ENCODE peak calls at places on chromosomes 5 and 9, in eight cellular contexts. D, R, Q, F, Y, X, B and K are unnamed samples.

GRCh38 chr5:141852448-141852847 is 25.8 kb downstream of the PCDH1 start:
- DNase-seq in D (no peak), R (no peak), Q (no peak), F (no peak), Y (no peak), X (no peak), B (no peak), K (no peak)

GRCh38 chr5:73256462-73257260 is 83.7 kb downstream of the TMEM174 start:
- DNase-seq in D (no peak), R (no peak), Q (no peak), F (no peak), Y (no peak), X (no peak), B (no peak), K (peak; percentile 58)

GRCh38 chr5:435961-436640 is 6.9 kb upstream of the EXOC3 start:
- DNase-seq in D (peak; percentile 43), R (no peak), Q (no peak), F (peak; percentile 40), Y (peak; percentile 52), X (no peak), B (no peak), K (no peak)

GRCh38 chr9:104091708-104092107 is 2.4 kb upstream of the SMC2 start:
- DNase-seq in D (no peak), R (no peak), Q (no peak), F (no peak), Y (peak; percentile 1), X (no peak), B (no peak), K (no peak)

GRCh38 chr5:153957205-153957604 is 81.5 kb downstream of the FAM114A2 start:
- DNase-seq in D (no peak), R (no peak), Q (no peak), F (no peak), Y (no peak), X (no peak), B (no peak), K (no peak)

GRCh38 chr5:117094114-117094815 is 519.6 kb upstream of the SEMA6A start:
- DNase-seq in D (no peak), R (no peak), Q (no peak), F (no peak), Y (no peak), X (no peak), B (no peak), K (no peak)

GRCh38 chr9:91164724-91165520 is 196.8 kb downstream of the AUH start:
- DNase-seq in D (peak; percentile 79), R (no peak), Q (no peak), F (peak; percentile 95), Y (no peak), X (peak; percentile 81), B (peak; percentile 75), K (peak; percentile 97)

GRCh38 chr9:134734270-134734669 is 92.7 kb downstream of the COL5A1 start:
- DNase-seq in D (no peak), R (no peak), Q (no peak), F (peak; percentile 55), Y (no peak), X (no peak), B (no peak), K (peak; percentile 45)

GRCh38 chr9:129258124-129258822 is 80.2 kb upstream of the IER5L start:
- DNase-seq in D (peak; percentile 92), R (peak; percentile 83), Q (peak; percentile 97), F (peak; percentile 90), Y (peak; percentile 100), X (peak; percentile 77), B (peak; percentile 92), K (peak; percentile 96)

GRCh38 chr9:137311171-137311970 is 9.3 kb upstream of the NRARP start:
- DNase-seq in D (peak; percentile 64), R (peak; percentile 21), Q (no peak), F (peak; percentile 89), Y (peak; percentile 1), X (peak; percentile 62), B (peak; percentile 75), K (no peak)

GRCh38 chr9:1231998-1232919 is 182.1 kb downstream of the DMRT2 start:
- DNase-seq in D (peak; percentile 67), R (no peak), Q (no peak), F (peak; percentile 62), Y (no peak), X (no peak), B (peak; percentile 79), K (peak; percentile 84)

GRCh38 chr5:178589180-178590140 is 733 bp downstream of the COL23A1 start:
- DNase-seq in D (no peak), R (peak; percentile 49), Q (peak; percentile 72), F (no peak), Y (peak; percentile 82), X (no peak), B (no peak), K (peak; percentile 25)

GRCh38 chr5:69491838-69492390 is 676 bp upstream of the OCLN start:
- DNase-seq in D (no peak), R (no peak), Q (no peak), F (no peak), Y (no peak), X (no peak), B (no peak), K (peak; percentile 35)

GRCh38 chr9:76162751-76163500 is 231.3 kb downstream of the RFK start:
- DNase-seq in D (no peak), R (no peak), Q (no peak), F (no peak), Y (no peak), X (no peak), B (no peak), K (peak; percentile 33)

GRCh38 chr5:140481758-140482157 is 65.7 kb upstream of the EIF4EBP3 start:
- DNase-seq in D (no peak), R (no peak), Q (no peak), F (no peak), Y (no peak), X (no peak), B (no peak), K (peak; percentile 1)

GRCh38 chr9:136729144-136729543 is 13.6 kb downstream of the LCN10 start:
- DNase-seq in D (no peak), R (no peak), Q (no peak), F (no peak), Y (no peak), X (no peak), B (no peak), K (no peak)

GRCh38 chr9:135009051-135009560 is 78.4 kb upstream of the OLFM1 start:
- DNase-seq in D (no peak), R (no peak), Q (no peak), F (no peak), Y (no peak), X (no peak), B (no peak), K (no peak)

GRCh38 chr5:57841671-57842375 is 359.2 kb upstream of the ACTBL2 start:
- DNase-seq in D (no peak), R (no peak), Q (peak; percentile 13), F (no peak), Y (peak; percentile 62), X (peak; percentile 65), B (no peak), K (peak; percentile 90)
- TF ChIP-seq CTCF in D (no peak), R (no peak), Q (no peak), F (no peak), Y (no peak), X (no peak), B (no peak), K (no peak)

GRCh38 chr5:170985486-170985885 is 123.7 kb downstream of the RANBP17 start:
- DNase-seq in D (no peak), R (no peak), Q (no peak), F (no peak), Y (no peak), X (no peak), B (no peak), K (peak; percentile 43)

DNA sequence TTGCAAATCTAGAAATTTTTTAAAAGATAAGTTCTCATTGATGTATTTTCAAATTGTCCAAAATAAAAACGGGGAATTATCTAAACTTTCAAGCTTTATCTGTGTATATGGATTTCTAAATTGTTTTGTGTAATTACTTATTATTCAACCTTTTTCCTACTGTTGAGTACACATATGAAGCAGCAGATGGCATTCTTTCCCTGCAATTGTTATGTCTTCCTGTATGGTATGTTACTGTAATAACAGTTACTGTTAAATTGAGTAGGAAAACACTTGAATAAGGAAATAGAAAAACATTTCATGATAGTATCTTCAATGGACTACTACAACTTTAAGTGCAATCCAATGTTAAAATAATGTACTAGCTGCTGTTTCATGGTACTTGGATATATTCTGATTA is 124.8 kb downstream of the RANBP17 start:
- DNase-seq in D (no peak), R (no peak), Q (no peak), F (no peak), Y (no peak), X (no peak), B (no peak), K (peak; percentile 20)
- TF ChIP-seq CTCF in D (no peak), R (no peak), Q (no peak), F (no peak), Y (peak; percentile 18), X (no peak), B (no peak), K (no peak)

DNA sequence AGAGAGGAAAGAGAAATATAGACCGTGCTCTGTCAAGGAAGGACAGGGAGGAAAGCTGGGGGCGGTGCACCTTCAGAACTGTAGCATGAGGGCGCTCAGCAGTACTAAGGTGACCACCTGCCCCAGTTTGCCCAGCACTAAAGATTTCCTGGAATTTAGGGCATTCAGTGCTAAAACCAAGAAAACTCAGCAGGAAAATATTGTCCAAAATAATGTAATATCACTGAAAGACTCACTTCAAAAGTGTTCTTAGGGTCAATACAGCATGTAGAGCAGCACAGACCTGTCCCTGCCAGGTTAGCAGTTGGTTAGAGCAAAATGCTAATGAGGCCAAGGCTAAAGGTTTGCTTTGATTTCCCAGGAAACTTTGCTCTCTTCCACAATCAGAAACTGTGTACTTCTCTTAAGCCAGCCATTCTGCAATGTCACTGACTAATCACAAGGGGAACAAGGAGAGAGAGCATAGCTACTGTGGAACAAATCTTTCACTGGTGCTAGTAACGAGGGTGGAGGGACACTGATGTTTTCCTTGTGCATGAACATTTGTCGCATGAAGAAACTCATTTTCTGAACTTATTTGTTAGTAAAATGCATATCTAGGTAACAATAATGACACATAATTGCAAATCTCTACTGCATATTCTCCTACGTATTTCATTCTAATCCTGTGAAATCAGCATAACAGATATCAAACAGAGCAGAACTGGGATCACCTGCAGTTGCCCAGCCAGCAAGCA is 53.0 kb upstream of the GRAMD2B start:
- DNase-seq in D (no peak), R (no peak), Q (no peak), F (no peak), Y (no peak), X (no peak), B (no peak), K (no peak)
- TF ChIP-seq CTCF in D (no peak), R (peak; percentile 25), Q (no peak), F (no peak), Y (no peak), X (no peak), B (no peak), K (peak; percentile 14)

DNA sequence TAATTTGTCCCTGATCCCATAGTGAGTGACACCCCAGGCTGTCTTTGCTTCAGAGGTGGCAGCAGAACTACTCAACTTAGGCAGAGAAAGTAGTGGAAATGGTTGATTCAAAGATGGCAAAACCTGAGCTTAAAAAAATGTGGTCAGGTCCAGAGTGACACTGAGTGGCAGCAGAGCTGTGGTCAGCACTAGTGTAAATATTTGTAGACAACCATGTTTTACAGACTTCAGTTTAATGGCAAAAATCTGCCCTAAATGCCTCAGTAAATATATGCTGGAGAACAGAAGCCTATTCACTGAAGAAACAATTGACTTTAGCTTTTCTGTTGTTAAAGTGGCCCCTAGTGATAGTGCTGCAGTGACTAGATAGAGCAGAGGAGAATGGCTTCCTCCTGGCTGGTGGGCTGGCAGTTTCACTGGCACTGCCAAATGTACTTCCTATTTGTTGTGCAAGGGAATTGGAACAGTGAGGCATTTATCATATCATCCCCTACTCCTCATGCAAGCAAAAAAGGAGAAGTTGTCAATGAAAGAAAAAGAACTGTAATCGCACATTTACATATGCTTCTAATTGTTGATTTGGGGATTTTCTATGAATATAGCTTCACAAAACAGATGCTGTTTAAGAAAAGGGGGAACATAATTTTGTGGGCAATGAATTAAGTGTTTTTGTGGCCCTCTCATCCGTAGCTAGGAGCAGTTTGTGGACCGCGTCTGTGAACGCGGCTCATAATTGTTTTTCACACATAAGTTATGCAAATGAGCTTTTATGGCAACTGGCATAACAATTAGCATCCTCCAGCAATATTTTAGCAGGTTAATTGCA is 12.0 kb downstream of the PBX3 start:
- DNase-seq in D (peak; percentile 56), R (no peak), Q (no peak), F (no peak), Y (peak; percentile 45), X (no peak), B (no peak), K (peak; percentile 16)
- TF ChIP-seq CTCF in D (no peak), R (no peak), Q (no peak), F (no peak), Y (no peak), X (no peak), B (no peak), K (no peak)